ENCODE peak calls at places on chromosome 10, in ten cellular contexts. F is right cardiac atrium, R is left lung, T is HepG2, Q is HCT116, C is WERI-Rb-1, K is tibial artery, N is tibial nerve, G is left ventricle myocardium inferior, S is fibroblast of lung. V is an unnamed sample.
A peak's percentile ranks its signal among the peaks of the same experiment; 100 is the strongest.

GRCh38 chr10:132114953-132115520 is 49.3 kb downstream of the JAKMIP3 start:
- DNase-seq in N (no peak), Q (no peak), F (peak; percentile 47), K (peak; percentile 4), T (no peak), R (peak; percentile 8), S (no peak), G (peak; percentile 5), C (no peak), V (no peak)

GRCh38 chr10:132735923-132736391 is 50.0 kb downstream of the NKX6-2 start:
- DNase-seq in R (no peak), Q (no peak), F (no peak), G (no peak), S (no peak), K (no peak), C (no peak), T (no peak), N (no peak), V (no peak)

GRCh38 chr10:133458021-133458709 is 4.4 kb downstream of the SCART1 start:
- DNase-seq in K (no peak), G (peak; percentile 11), S (no peak), R (no peak), C (no peak), Q (no peak), F (peak; percentile 53), T (no peak), N (no peak), V (no peak)

GRCh38 chr10:119299531-119299930 is 92.2 kb downstream of the GRK5 start:
- DNase-seq in G (no peak), Q (no peak), C (peak; percentile 46), N (no peak), F (no peak), T (no peak), R (no peak), S (peak; percentile 62), K (no peak), V (no peak)

GRCh38 chr10:132644544-132645530 is 107.2 kb downstream of the INPP5A start:
- DNase-seq in R (no peak), K (no peak), N (no peak), S (no peak), G (peak; percentile 13), Q (no peak), F (peak; percentile 48), C (no peak), T (no peak), V (no peak)

GRCh38 chr10:42754155-42755027 is 28.2 kb upstream of the BMS1 start:
- DNase-seq in S (peak; percentile 24), K (no peak), G (peak; percentile 50), R (no peak), N (no peak), C (peak; percentile 37), T (no peak), F (peak; percentile 84), Q (no peak), V (no peak)

GRCh38 chr10:122173337-122173736 is 97.8 kb upstream of the BTBD16 start:
- DNase-seq in N (no peak), F (no peak), K (no peak), Q (no peak), S (no peak), T (no peak), C (no peak), R (no peak), G (peak; percentile 53), V (no peak)

GRCh38 chr10:37246637-37247036 is 121.2 kb downstream of the ANKRD30A start:
- DNase-seq in T (no peak), C (no peak), F (no peak), K (no peak), Q (no peak), N (no peak), R (no peak), G (no peak), S (no peak), V (no peak)

GRCh38 chr10:35780970-35781642 is 139.0 kb upstream of the FZD8 start:
- DNase-seq in G (no peak), C (no peak), S (no peak), T (no peak), K (no peak), N (no peak), F (no peak), Q (no peak), R (no peak), V (no peak)

GRCh38 chr10:86665218-86665607 is 3.1 kb upstream of the LDB3 start:
- DNase-seq in S (no peak), F (no peak), C (no peak), G (no peak), T (no peak), R (no peak), Q (no peak), N (no peak), K (no peak), V (no peak)

GRCh38 chr10:86667421-86668181 is 710 bp upstream of the LDB3 start:
- DNase-seq in Q (no peak), C (no peak), N (no peak), F (peak; percentile 82), G (peak; percentile 75), R (no peak), K (peak; percentile 56), S (no peak), T (no peak), V (no peak)

GRCh38 chr10:86665868-86666267 is 2.4 kb upstream of the LDB3 start:
- DNase-seq in N (no peak), C (no peak), K (no peak), S (no peak), G (no peak), Q (no peak), F (peak; percentile 78), R (no peak), T (no peak), V (no peak)

GRCh38 chr10:86664370-86665217 is 3.7 kb upstream of the LDB3 start:
- DNase-seq in G (peak; percentile 81), T (no peak), C (no peak), K (no peak), N (no peak), Q (no peak), R (no peak), F (peak; percentile 85), S (no peak), V (no peak)

GRCh38 chr10:86666538-86666937 is 1.8 kb upstream of the LDB3 start:
- DNase-seq in G (peak; percentile 76), K (no peak), Q (no peak), N (no peak), F (peak; percentile 71), S (no peak), R (no peak), T (no peak), C (no peak), V (no peak)
- H3K27me3 ChIP-seq in G (peaks cover 9% of the 10 kb centered on the region), K (no peaks in the 10 kb centered on the region), Q (no peaks in the 10 kb centered on the region), N (no peaks in the 10 kb centered on the region), F (no peaks in the 10 kb centered on the region), S (no peaks in the 10 kb centered on the region), R (no peaks in the 10 kb centered on the region), T (peaks cover 20% of the 10 kb centered on the region), C (no peaks in the 10 kb centered on the region), V (peaks cover 2% of the 10 kb centered on the region)

GRCh38 chr10:5975641-5976473 is 1.5 kb downstream of the IL15RA start:
- DNase-seq in Q (no peak), K (peak; percentile 77), C (no peak), N (no peak), F (no peak), G (peak; percentile 34), R (no peak), S (peak; percentile 53), T (no peak), V (no peak)
- H3K4me3 ChIP-seq in Q (peak overlapping the region; percentile 83), K (peak overlapping the region; percentile 78), C (no peak overlapping the region), N (peak overlapping the region; percentile 57), F (peak overlapping the region; percentile 62), G (peak overlapping the region; percentile 88), R (peak overlapping the region; percentile 79), S (peak overlapping the region; percentile 90), T (no peak overlapping the region), V (peak overlapping the region; percentile 63)

GRCh38 chr10:71423268-71423667 is 26.5 kb downstream of the CDH23 start:
- DNase-seq in Q (no peak), F (no peak), R (no peak), C (no peak), S (no peak), G (no peak), T (no peak), K (no peak), N (no peak), V (no peak)

GRCh38 chr10:71423936-71424335 is 27.2 kb downstream of the CDH23 start:
- DNase-seq in G (no peak), Q (no peak), R (no peak), K (no peak), S (no peak), N (no peak), F (no peak), C (no peak), T (no peak), V (no peak)

GRCh38 chr10:71424496-71425194 is 27.9 kb downstream of the CDH23 start:
- DNase-seq in C (no peak), R (no peak), N (no peak), K (no peak), Q (no peak), G (no peak), F (no peak), T (no peak), S (no peak), V (no peak)

GRCh38 chr10:71427246-71427645 is 30.5 kb downstream of the CDH23 start:
- DNase-seq in T (no peak), K (no peak), S (no peak), Q (no peak), F (no peak), N (no peak), R (no peak), C (no peak), G (no peak), V (no peak)

DNA sequence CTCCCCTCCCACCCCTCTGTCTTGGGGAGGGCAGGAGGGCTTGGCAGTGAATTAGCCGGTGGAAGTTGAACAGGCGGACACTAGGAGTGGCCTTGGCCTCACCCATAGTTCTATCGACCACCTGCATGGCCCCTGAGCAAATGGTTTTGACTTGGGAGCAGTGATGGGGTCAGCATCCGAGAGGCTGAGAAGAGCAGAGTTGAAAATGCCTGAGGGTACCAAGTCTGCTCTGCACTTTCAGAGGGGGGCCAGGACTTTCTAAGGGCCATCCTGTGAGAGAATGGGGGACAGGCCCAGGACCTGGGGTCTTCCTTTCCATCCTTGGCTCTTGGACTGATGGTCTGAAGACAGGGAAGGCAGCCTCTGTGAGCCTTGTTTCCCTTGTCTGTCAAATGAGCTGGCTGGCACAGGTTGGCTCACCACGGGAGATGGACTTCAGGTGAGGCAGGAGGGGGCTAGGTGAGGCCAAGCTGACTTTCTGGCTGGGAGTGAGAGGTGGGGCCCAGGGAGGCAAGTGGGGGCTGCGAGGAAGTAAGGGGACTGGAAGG is 29.4 kb downstream of the CDH23 start:
- DNase-seq in G (no peak), K (no peak), Q (no peak), T (no peak), N (no peak), S (no peak), F (no peak), C (no peak), R (no peak), V (no peak)
- H3K27me3 ChIP-seq in G (no peaks in the 10 kb centered on the region), K (peaks cover 27% of the 10 kb centered on the region), Q (peaks cover 3% of the 10 kb centered on the region), T (no peaks in the 10 kb centered on the region), N (no peaks in the 10 kb centered on the region), S (no peaks in the 10 kb centered on the region), F (no peaks in the 10 kb centered on the region), C (no peaks in the 10 kb centered on the region), R (no peaks in the 10 kb centered on the region), V (peaks cover 7% of the 10 kb centered on the region)

DNA sequence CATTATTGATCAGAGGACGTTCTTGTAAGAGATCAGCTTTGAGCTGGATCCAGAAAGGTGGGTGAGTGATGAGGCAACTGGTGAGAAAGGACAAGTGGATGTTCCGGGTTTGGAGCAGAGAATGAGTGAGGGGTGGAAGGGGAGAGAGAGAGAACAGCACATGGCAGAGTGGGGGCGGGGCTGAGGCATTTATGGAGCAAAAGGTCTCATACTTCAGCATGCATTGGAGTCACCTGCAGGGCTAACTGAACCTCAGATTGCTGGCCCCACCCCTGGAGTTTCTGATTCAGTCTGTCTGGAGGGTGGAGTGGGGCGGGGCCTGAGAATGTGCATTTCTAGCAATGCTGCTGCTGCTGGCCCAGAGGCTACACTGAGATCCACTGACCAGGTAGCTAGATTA is 71.2 kb downstream of the GOLGA7B start:
- DNase-seq in R (no peak), C (no peak), N (no peak), Q (no peak), S (no peak), G (no peak), K (no peak), T (no peak), F (no peak), V (no peak)
- H3K4me3 ChIP-seq in R (no peak overlapping the region), C (no peak overlapping the region), N (no peak overlapping the region), Q (no peak overlapping the region), S (no peak overlapping the region), G (no peak overlapping the region), K (no peak overlapping the region), T (no peak overlapping the region), F (no peak overlapping the region), V (no peak overlapping the region)

V was measured in BJ.